ENCODE peak calls at places on chromosomes 7 and 10, in eight cellular contexts. P is breast epithelium, N is HCT116, X is spleen, R is ovary, S is right lobe of liver, L is gastrocnemius medialis, M is IMR-90. A is an unnamed sample. For H3K9me3, the result is how much of the 10 kb centered on the place peaks cover.

GRCh38 chr10:78299861-78300453 is 266.3 kb downstream of the RPS24 start:
- DNase-seq in P (no peak), N (peak), X (peak), R (no peak), S (peak), L (peak), M (no peak), A (no peak)

GRCh38 chr7:86908948-86909347 is 150.5 kb downstream of the ELAPOR2 start:
- DNase-seq in P (no peak), N (no peak), X (no peak), R (no peak), S (no peak), L (no peak), M (no peak), A (no peak)

GRCh38 chr10:118311505-118311904 is 30.6 kb downstream of the FAM204A start:
- DNase-seq in P (no peak), N (no peak), X (no peak), R (no peak), S (no peak), L (no peak), M (no peak), A (no peak)

GRCh38 chr10:35006836-35007235 is 83.3 kb downstream of the CUL2 start:
- DNase-seq in P (no peak), N (no peak), X (no peak), R (no peak), S (no peak), L (no peak), M (peak), A (no peak)

GRCh38 chr10:71769279-71769823 is 4.0 kb downstream of the VSIR start:
- DNase-seq in P (no peak), N (no peak), X (peak), R (no peak), S (no peak), L (no peak), M (peak), A (no peak)

GRCh38 chr7:44911911-44912310 is 26.6 kb upstream of the PURB start:
- DNase-seq in P (no peak), N (no peak), X (no peak), R (no peak), S (peak), L (no peak), M (no peak), A (no peak)

GRCh38 chr7:50274361-50274760 is 30.2 kb upstream of the IKZF1 start:
- DNase-seq in P (no peak), N (no peak), X (no peak), R (no peak), S (no peak), L (no peak), M (no peak), A (no peak)

GRCh38 chr7:135713836-135714470 is 14.0 kb downstream of the SLC13A4 start:
- DNase-seq in P (no peak), N (no peak), X (no peak), R (no peak), S (no peak), L (no peak), M (no peak), A (no peak)

GRCh38 chr7:152145853-152146466 is 120.5 kb downstream of the GALNT11 start:
- DNase-seq in P (no peak), N (peak), X (no peak), R (no peak), S (no peak), L (no peak), M (peak), A (peak)

GRCh38 chr7:22969010-22969431 is 44.9 kb downstream of the HYCC1 start:
- DNase-seq in P (no peak), N (no peak), X (no peak), R (no peak), S (no peak), L (peak), M (no peak), A (no peak)

GRCh38 chr7:135743907-135744789 is 4.5 kb downstream of the FAM180A start:
- DNase-seq in P (no peak), N (no peak), X (no peak), R (no peak), S (no peak), L (no peak), M (peak), A (no peak)

GRCh38 chr7:47100815-47101435 is 481.0 kb downstream of the TNS3 start:
- DNase-seq in P (no peak), N (peak), X (no peak), R (peak), S (peak), L (no peak), M (peak), A (peak)

GRCh38 chr7:20276705-20277472 is 53.8 kb upstream of the ITGB8 start:
- DNase-seq in P (no peak), N (no peak), X (no peak), R (no peak), S (no peak), L (no peak), M (no peak), A (no peak)

GRCh38 chr10:119254355-119254754 is 47.0 kb downstream of the GRK5 start:
- DNase-seq in P (no peak), N (no peak), X (peak), R (no peak), S (no peak), L (no peak), M (no peak), A (no peak)

GRCh38 chr7:113100091-113100723 is 13.6 kb upstream of the GPR85 start:
- DNase-seq in P (no peak), N (no peak), X (no peak), R (peak), S (no peak), L (no peak), M (peak), A (no peak)

GRCh38 chr7:28298870-28299484 is 113.3 kb upstream of the CREB5 start:
- DNase-seq in P (no peak), N (peak), X (no peak), R (no peak), S (peak), L (no peak), M (peak), A (no peak)

GRCh38 chr7:28448708-28449107 is 36.4 kb downstream of the CREB5 start:
- DNase-seq in P (no peak), N (no peak), X (no peak), R (no peak), S (no peak), L (no peak), M (no peak), A (no peak)

GRCh38 chr10:92839191-92840085 is 8.9 kb upstream of the EXOC6 start:
- DNase-seq in P (no peak), N (no peak), X (peak), R (peak), S (peak), L (no peak), M (peak), A (no peak)

GRCh38 chr10:121154310-121154709 is 303.1 kb downstream of the WDR11 start:
- DNase-seq in P (no peak), N (no peak), X (no peak), R (no peak), S (no peak), L (no peak), M (no peak), A (no peak)

GRCh38 chr10:43250925-43251663 is 15.8 kb downstream of the RASGEF1A start:
- DNase-seq in P (no peak), N (no peak), X (peak), R (peak), S (peak), L (no peak), M (no peak), A (peak)

GRCh38 chr10:50279489-50279888 is 28.2 kb upstream of the ASAH2 start:
- DNase-seq in P (no peak), N (no peak), X (no peak), R (no peak), S (no peak), L (no peak), M (no peak), A (no peak)

GRCh38 chr10:106608101-106608500 is 556.4 kb downstream of the SORCS1 start:
- DNase-seq in P (no peak), N (no peak), X (no peak), R (no peak), S (no peak), L (no peak), M (peak), A (no peak)

GRCh38 chr7:149229526-149229925 is 9.9 kb upstream of the ZNF212 start:
- DNase-seq in P (no peak), N (no peak), X (peak), R (no peak), S (no peak), L (no peak), M (no peak), A (no peak)
- TF ChIP-seq POLR2A in P (no peak), N (no peak), X (no peak), R (no peak), S (no peak), L (no peak), M (no peak), A (no peak)

DNA sequence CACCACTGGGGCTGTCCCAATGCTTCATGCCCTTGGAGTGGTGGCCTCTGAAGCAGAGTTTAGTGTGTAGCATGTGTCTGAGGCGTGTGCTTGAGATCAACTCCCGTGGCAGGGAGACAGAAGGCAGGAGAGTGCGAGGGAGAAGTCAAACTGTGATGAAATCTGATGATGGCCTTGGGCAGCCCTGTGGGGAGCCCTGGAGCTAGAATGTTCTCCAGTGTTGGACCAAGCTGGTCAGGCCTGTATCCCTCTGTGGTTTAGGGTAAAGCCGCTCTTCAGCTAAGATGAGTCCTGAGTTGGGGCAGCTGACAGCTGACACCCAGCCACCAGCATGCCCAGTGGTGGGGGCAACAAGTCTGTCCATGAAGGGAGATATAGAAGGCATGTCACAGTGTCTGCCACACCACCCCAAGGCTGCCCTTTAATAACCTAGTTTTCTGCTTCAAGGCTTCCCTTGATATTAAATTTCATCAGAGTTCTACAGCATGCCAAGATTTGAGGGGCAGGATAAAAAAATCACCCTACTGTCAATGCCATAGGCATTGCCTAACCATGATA is 170.4 kb upstream of the SVIL start:
- DNase-seq in P (no peak), N (no peak), X (no peak), R (no peak), S (no peak), L (peak), M (no peak), A (no peak)
- H3K27ac ChIP-seq in P (no peak), N (no peak), X (no peak), R (no peak), S (peak), L (peak), M (peak), A (no peak)

DNA sequence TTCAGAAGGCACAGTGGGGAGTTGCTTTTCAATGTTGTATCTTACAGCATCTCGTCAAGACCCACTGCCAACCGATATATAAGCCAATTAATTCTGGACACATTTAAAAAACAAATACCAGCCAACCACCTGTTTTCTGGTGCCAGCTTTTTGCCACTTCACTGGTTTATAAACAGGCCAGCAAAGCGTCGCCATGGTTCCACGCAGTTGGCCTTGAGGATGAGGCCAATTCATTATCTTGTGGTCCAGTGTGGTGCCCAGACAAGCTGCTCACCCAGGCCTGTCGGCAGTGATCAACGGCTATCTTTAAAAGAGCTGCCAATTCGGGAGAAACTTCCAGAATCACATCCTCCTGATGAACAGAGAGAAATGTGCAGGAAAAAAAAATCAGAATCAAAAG is 321.0 kb downstream of the TCERG1L start:
- DNase-seq in P (no peak), N (no peak), X (no peak), R (no peak), S (no peak), L (no peak), M (no peak), A (no peak)
- H3K9me3 ChIP-seq in P (under half), N (under half), X (under half), R (under half), S (under half), L (under half), M (under half), A (under half)

GRCh38 chr10:45672201-45673073 is at the start of gene ZFAND4:
- DNase-seq in P (peak), N (peak), X (peak), R (peak), S (peak), L (peak), M (peak), A (peak)
- TF ChIP-seq POLR2A in P (no peak), N (peak), X (no peak), R (peak), S (peak), L (peak), M (peak), A (peak)

GRCh38 chr7:140033779-140034363 is 28.9 kb downstream of the PARP12 start:
- DNase-seq in P (no peak), N (no peak), X (no peak), R (no peak), S (no peak), L (no peak), M (peak), A (no peak)
- H3K27ac ChIP-seq in P (no peak), N (no peak), X (no peak), R (no peak), S (no peak), L (no peak), M (no peak), A (no peak)

DNA sequence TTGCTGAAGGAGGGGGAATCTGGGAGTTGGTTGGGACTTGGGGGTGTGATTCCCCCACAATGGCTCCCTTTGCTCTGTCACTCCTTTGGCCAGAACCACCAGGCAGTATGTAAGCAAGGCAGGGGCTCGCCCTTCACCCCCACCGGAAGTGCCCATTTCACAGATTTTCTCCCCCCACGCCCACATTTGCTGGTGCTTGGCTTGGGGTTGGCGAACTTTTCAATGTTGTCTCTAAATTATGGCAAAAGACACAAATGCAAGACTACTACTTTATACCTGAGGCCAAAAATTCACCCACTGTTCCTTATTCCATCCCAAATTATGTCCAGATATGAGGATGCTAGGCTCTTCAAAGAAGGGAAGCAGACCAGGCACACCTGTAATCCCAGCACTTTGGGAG is 24.5 kb downstream of the RBAK start:
- DNase-seq in P (no peak), N (no peak), X (no peak), R (no peak), S (no peak), L (no peak), M (no peak), A (no peak)
- H3K9me3 ChIP-seq in P (half or more), N (under half), X (half or more), R (under half), S (under half), L (under half), M (under half), A (under half)